ENCODE peak calls at places on chromosome 16, in eight cellular contexts. One of them, this sample, is unnamed. For H3K4me1, the result is how much of the 10 kb centered on the place peaks cover.

GRCh38 chr16:83615553-83615952 is 192.2 kb upstream of the HSBP1 start:
- DNase-seq in body of pancreas: no peak
- DNase-seq in transverse colon: no peak
- DNase-seq in cardiac muscle cell: no peak
- DNase-seq in heart left ventricle: no peak
- DNase-seq in hepatocyte: no peak
- DNase-seq in breast epithelium: no peak
- DNase-seq in lower lobe of right lung: no peak
- DNase-seq in this sample: no peak

GRCh38 chr16:77833906-77834599 is 45.7 kb downstream of the VAT1L start:
- DNase-seq in breast epithelium: peak
- DNase-seq in cardiac muscle cell: no peak
- DNase-seq in body of pancreas: no peak
- DNase-seq in heart left ventricle: no peak
- DNase-seq in lower lobe of right lung: no peak
- DNase-seq in hepatocyte: no peak
- DNase-seq in transverse colon: no peak
- DNase-seq in this sample: no peak

GRCh38 chr16:12420661-12421209 is 383.0 kb downstream of the CPPED1 start:
- DNase-seq in heart left ventricle: no peak
- DNase-seq in cardiac muscle cell: peak
- DNase-seq in lower lobe of right lung: no peak
- DNase-seq in hepatocyte: no peak
- DNase-seq in transverse colon: no peak
- DNase-seq in body of pancreas: no peak
- DNase-seq in breast epithelium: no peak
- DNase-seq in this sample: peak

GRCh38 chr16:57341441-57342303 is 16.9 kb upstream of the CCL22 start:
- DNase-seq in body of pancreas: no peak
- DNase-seq in lower lobe of right lung: no peak
- DNase-seq in hepatocyte: peak
- DNase-seq in heart left ventricle: no peak
- DNase-seq in transverse colon: peak
- DNase-seq in breast epithelium: peak
- DNase-seq in cardiac muscle cell: no peak
- DNase-seq in this sample: no peak

GRCh38 chr16:31301708-31302400 is 42.1 kb downstream of the ITGAM start:
- DNase-seq in body of pancreas: no peak
- DNase-seq in transverse colon: no peak
- DNase-seq in breast epithelium: no peak
- DNase-seq in lower lobe of right lung: no peak
- DNase-seq in cardiac muscle cell: no peak
- DNase-seq in hepatocyte: peak
- DNase-seq in heart left ventricle: no peak
- DNase-seq in this sample: no peak

GRCh38 chr16:853306-853705 is 52.8 kb upstream of the GNG13 start:
- DNase-seq in hepatocyte: no peak
- DNase-seq in body of pancreas: no peak
- DNase-seq in cardiac muscle cell: no peak
- DNase-seq in heart left ventricle: peak
- DNase-seq in breast epithelium: no peak
- DNase-seq in transverse colon: no peak
- DNase-seq in lower lobe of right lung: no peak
- DNase-seq in this sample: no peak

GRCh38 chr16:84606081-84606875 is 11.6 kb downstream of the COTL1 start:
- DNase-seq in hepatocyte: no peak
- DNase-seq in body of pancreas: no peak
- DNase-seq in lower lobe of right lung: no peak
- DNase-seq in breast epithelium: no peak
- DNase-seq in cardiac muscle cell: no peak
- DNase-seq in heart left ventricle: no peak
- DNase-seq in transverse colon: no peak
- DNase-seq in this sample: no peak

GRCh38 chr16:57562066-57562465 is 19.6 kb downstream of the ADGRG5 start:
- DNase-seq in hepatocyte: no peak
- DNase-seq in body of pancreas: no peak
- DNase-seq in cardiac muscle cell: no peak
- DNase-seq in heart left ventricle: no peak
- DNase-seq in transverse colon: no peak
- DNase-seq in lower lobe of right lung: no peak
- DNase-seq in breast epithelium: peak
- DNase-seq in this sample: no peak

GRCh38 chr16:74480150-74481029 is 59.1 kb upstream of the CLEC18B start:
- DNase-seq in heart left ventricle: peak
- DNase-seq in hepatocyte: peak
- DNase-seq in breast epithelium: peak
- DNase-seq in lower lobe of right lung: no peak
- DNase-seq in body of pancreas: peak
- DNase-seq in transverse colon: peak
- DNase-seq in cardiac muscle cell: no peak
- DNase-seq in this sample: peak

GRCh38 chr16:58299757-58300349 is 5.0 kb upstream of the PRSS54 start:
- DNase-seq in breast epithelium: no peak
- DNase-seq in transverse colon: peak
- DNase-seq in lower lobe of right lung: no peak
- DNase-seq in hepatocyte: peak
- DNase-seq in cardiac muscle cell: peak
- DNase-seq in body of pancreas: peak
- DNase-seq in heart left ventricle: no peak
- DNase-seq in this sample: no peak

GRCh38 chr16:4684030-4684715 is 9.2 kb upstream of the NUDT16L1 start:
- DNase-seq in cardiac muscle cell: no peak
- DNase-seq in hepatocyte: no peak
- DNase-seq in body of pancreas: no peak
- DNase-seq in lower lobe of right lung: no peak
- DNase-seq in transverse colon: no peak
- DNase-seq in breast epithelium: no peak
- DNase-seq in heart left ventricle: no peak
- DNase-seq in this sample: no peak

GRCh38 chr16:4682084-4682581 is 11.2 kb upstream of the NUDT16L1 start:
- DNase-seq in transverse colon: no peak
- DNase-seq in breast epithelium: no peak
- DNase-seq in body of pancreas: no peak
- DNase-seq in cardiac muscle cell: no peak
- DNase-seq in hepatocyte: no peak
- DNase-seq in lower lobe of right lung: no peak
- DNase-seq in heart left ventricle: no peak
- DNase-seq in this sample: no peak

GRCh38 chr16:4681471-4682083 is 11.8 kb upstream of the NUDT16L1 start:
- DNase-seq in heart left ventricle: no peak
- DNase-seq in cardiac muscle cell: no peak
- DNase-seq in hepatocyte: no peak
- DNase-seq in breast epithelium: no peak
- DNase-seq in transverse colon: no peak
- DNase-seq in body of pancreas: no peak
- DNase-seq in lower lobe of right lung: peak
- DNase-seq in this sample: no peak

GRCh38 chr16:4683255-4684029 is 9.9 kb upstream of the NUDT16L1 start:
- DNase-seq in body of pancreas: no peak
- DNase-seq in breast epithelium: no peak
- DNase-seq in transverse colon: no peak
- DNase-seq in hepatocyte: no peak
- DNase-seq in lower lobe of right lung: no peak
- DNase-seq in cardiac muscle cell: no peak
- DNase-seq in heart left ventricle: no peak
- DNase-seq in this sample: no peak

DNA sequence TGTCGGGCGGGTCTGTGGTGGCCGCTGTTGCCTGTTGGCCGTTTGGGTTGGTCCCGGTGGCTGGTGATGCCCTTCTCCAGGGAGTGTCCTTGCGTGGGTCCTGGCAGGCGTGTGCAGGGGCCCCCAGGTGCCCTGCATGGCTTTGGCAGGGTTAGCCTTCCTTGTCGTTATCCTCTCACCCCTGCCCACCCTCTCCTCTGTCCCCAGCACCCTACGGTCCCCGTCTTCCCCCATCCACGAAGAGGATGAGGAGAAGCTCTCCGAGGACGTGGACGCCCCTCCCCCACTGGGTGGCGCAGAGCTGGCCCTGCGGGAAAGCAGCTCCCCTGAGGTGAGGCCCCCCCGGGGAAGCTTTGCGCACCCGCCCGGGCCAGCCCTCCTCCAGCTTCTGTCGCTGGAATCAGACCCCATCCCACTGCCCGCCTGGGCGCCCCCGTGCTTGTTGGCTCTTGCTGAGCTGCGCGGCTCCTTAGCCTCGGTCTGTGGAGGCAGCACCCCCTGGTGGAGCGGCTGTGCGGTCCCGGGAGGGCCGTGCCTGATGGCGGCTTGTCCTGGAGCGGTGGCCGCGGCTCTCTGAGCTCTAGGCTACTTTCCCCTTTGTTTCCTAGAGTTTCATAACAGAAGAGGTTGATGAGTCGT is 10.6 kb upstream of the NUDT16L1 start:
- DNase-seq in breast epithelium: no peak
- DNase-seq in transverse colon: no peak
- DNase-seq in lower lobe of right lung: peak
- DNase-seq in heart left ventricle: no peak
- DNase-seq in hepatocyte: no peak
- DNase-seq in body of pancreas: peak
- DNase-seq in cardiac muscle cell: peak
- DNase-seq in this sample: no peak
- TF ChIP-seq CTCF in breast epithelium: peak
- TF ChIP-seq CTCF in transverse colon: no peak
- TF ChIP-seq CTCF in lower lobe of right lung: peak
- TF ChIP-seq CTCF in heart left ventricle: peak
- TF ChIP-seq CTCF in hepatocyte: peak
- TF ChIP-seq CTCF in body of pancreas: no peak
- TF ChIP-seq CTCF in cardiac muscle cell: peak
- TF ChIP-seq CTCF in this sample: peak

GRCh38 chr16:23859713-23860269 is 24.0 kb downstream of the PRKCB start:
- DNase-seq in lower lobe of right lung: no peak
- DNase-seq in transverse colon: no peak
- DNase-seq in breast epithelium: no peak
- DNase-seq in body of pancreas: no peak
- DNase-seq in cardiac muscle cell: no peak
- DNase-seq in heart left ventricle: no peak
- DNase-seq in hepatocyte: no peak
- DNase-seq in this sample: no peak
- H3K4me3 ChIP-seq in lower lobe of right lung: no peak
- H3K4me3 ChIP-seq in transverse colon: no peak
- H3K4me3 ChIP-seq in breast epithelium: no peak
- H3K4me3 ChIP-seq in body of pancreas: no peak
- H3K4me3 ChIP-seq in cardiac muscle cell: no peak
- H3K4me3 ChIP-seq in heart left ventricle: no peak
- H3K4me3 ChIP-seq in hepatocyte: no peak
- H3K4me3 ChIP-seq in this sample: no peak

DNA sequence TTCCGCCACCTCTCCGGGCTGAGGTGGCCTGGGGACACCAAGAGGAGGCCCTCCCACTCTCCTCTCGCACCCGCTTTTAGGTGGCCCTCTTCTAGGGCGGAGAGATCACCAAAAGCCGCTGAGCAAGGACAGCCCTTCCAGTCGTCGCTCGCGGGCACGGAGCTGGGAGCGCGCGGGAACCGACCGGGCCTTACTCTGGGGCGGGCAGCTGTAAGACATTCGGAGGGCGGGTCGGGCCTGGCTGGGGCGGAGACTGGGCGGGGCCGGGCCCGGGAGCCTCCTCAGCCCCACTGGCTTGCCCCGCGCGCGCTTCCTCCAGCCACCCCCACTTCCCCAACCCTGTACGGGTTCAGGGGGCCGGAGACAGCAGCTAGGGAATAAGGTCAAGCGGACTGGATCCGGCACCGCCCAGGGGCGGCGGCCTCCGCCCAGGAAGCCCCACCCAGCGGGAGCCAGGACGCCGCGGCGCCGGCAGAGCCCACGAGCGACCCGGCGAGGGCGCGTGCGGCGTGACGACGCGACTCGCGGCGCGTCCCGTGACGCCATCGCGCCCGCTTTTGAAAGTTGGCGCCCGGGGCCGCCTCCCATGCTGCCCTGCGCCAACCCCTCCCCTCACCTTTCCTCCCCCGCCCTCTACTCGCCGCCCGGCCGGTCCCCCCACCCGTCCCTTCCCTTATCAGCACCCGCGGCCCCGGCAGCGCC is 351 bp upstream of the CTCF start:
- DNase-seq in transverse colon: peak
- DNase-seq in body of pancreas: peak
- DNase-seq in breast epithelium: peak
- DNase-seq in hepatocyte: peak
- DNase-seq in lower lobe of right lung: peak
- DNase-seq in cardiac muscle cell: peak
- DNase-seq in heart left ventricle: peak
- DNase-seq in this sample: peak
- H3K4me1 ChIP-seq in transverse colon: under half
- H3K4me1 ChIP-seq in body of pancreas: under half
- H3K4me1 ChIP-seq in breast epithelium: under half
- H3K4me1 ChIP-seq in hepatocyte: under half
- H3K4me1 ChIP-seq in lower lobe of right lung: under half
- H3K4me1 ChIP-seq in cardiac muscle cell: under half
- H3K4me1 ChIP-seq in heart left ventricle: under half
- H3K4me1 ChIP-seq in this sample: under half

GRCh38 chr16:73219176-73219575 is 171.2 kb upstream of the ZFHX3 start:
- DNase-seq in body of pancreas: no peak
- DNase-seq in lower lobe of right lung: no peak
- DNase-seq in transverse colon: no peak
- DNase-seq in breast epithelium: no peak
- DNase-seq in hepatocyte: no peak
- DNase-seq in heart left ventricle: no peak
- DNase-seq in cardiac muscle cell: no peak
- DNase-seq in this sample: no peak
- TF ChIP-seq CTCF in body of pancreas: no peak
- TF ChIP-seq CTCF in lower lobe of right lung: no peak
- TF ChIP-seq CTCF in transverse colon: no peak
- TF ChIP-seq CTCF in breast epithelium: no peak
- TF ChIP-seq CTCF in hepatocyte: no peak
- TF ChIP-seq CTCF in heart left ventricle: no peak
- TF ChIP-seq CTCF in cardiac muscle cell: no peak
- TF ChIP-seq CTCF in this sample: peak

DNA sequence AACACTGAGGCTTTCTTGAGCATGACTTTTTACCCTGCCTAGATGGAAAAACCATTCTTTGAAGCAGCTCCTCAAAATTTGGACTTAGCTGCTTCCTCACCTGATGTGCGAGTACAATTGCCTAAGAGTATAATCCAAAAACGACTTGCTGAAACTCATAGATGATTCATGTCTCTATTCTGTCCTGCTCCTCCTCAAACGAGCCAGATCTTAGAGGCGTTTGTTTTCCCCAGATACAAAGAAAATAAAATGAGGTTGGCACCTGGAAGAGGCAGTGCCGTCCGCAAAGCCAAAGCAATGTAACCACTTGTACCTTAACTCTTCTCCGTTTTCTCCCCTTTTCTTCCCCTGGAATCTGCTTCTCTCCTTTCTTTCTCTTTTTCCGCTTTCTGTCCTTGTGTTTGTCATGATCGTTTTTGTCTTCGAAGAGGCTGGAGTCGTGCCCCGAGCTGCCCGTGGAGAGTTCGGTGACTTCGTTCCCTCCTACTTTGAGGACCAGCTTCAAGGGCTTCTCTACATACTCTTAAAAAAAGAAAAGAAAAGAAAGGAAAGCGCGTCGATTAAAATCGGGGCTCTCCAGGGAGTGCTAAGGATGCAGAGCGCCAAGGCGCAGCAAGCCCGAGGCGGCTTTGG is 895 bp downstream of the BRD7 start:
- DNase-seq in body of pancreas: no peak
- DNase-seq in cardiac muscle cell: no peak
- DNase-seq in heart left ventricle: no peak
- DNase-seq in breast epithelium: no peak
- DNase-seq in transverse colon: no peak
- DNase-seq in hepatocyte: no peak
- DNase-seq in lower lobe of right lung: no peak
- DNase-seq in this sample: no peak
- H3K4me3 ChIP-seq in body of pancreas: peak
- H3K4me3 ChIP-seq in cardiac muscle cell: peak
- H3K4me3 ChIP-seq in heart left ventricle: peak
- H3K4me3 ChIP-seq in breast epithelium: peak
- H3K4me3 ChIP-seq in transverse colon: peak
- H3K4me3 ChIP-seq in hepatocyte: peak
- H3K4me3 ChIP-seq in lower lobe of right lung: peak
- H3K4me3 ChIP-seq in this sample: peak

This sample was measured in Caco-2.